ENCODE peak calls at places on chromosome 5, in eight cellular contexts. C, L, A, X, J, I, W and M are unnamed samples. For H3K4me1, the result is how much of the 10 kb centered on the place peaks cover.

GRCh38 chr5:150144211-150144801 is 11.3 kb downstream of the PDGFRB start:
- DNase-seq in C (peak), L (no peak), A (peak), X (peak), J (peak), I (peak), W (no peak), M (peak)

GRCh38 chr5:107567901-107568671 is 102.7 kb downstream of the EFNA5 start:
- DNase-seq in C (no peak), L (no peak), A (no peak), X (no peak), J (no peak), I (no peak), W (no peak), M (no peak)

GRCh38 chr5:37814699-37815098 is 25.1 kb downstream of the GDNF start:
- DNase-seq in C (peak), L (no peak), A (no peak), X (no peak), J (no peak), I (no peak), W (no peak), M (no peak)

GRCh38 chr5:62043289-62044274 is 262.4 kb upstream of the KIF2A start:
- DNase-seq in C (no peak), L (no peak), A (no peak), X (no peak), J (no peak), I (no peak), W (no peak), M (no peak)

GRCh38 chr5:172076783-172077244 is 70.4 kb upstream of the FBXW11 start:
- DNase-seq in C (peak), L (no peak), A (no peak), X (no peak), J (no peak), I (no peak), W (no peak), M (no peak)

GRCh38 chr5:34048143-34048542 is 5.1 kb upstream of the C1QTNF3 start:
- DNase-seq in C (no peak), L (no peak), A (no peak), X (no peak), J (no peak), I (no peak), W (no peak), M (no peak)

GRCh38 chr5:128163991-128164390 is 80.4 kb downstream of the SLC12A2 start:
- DNase-seq in C (peak), L (no peak), A (no peak), X (no peak), J (no peak), I (no peak), W (no peak), M (no peak)

GRCh38 chr5:10585120-10585915 is 21.4 kb downstream of the ANKRD33B start:
- DNase-seq in C (no peak), L (no peak), A (no peak), X (no peak), J (no peak), I (no peak), W (no peak), M (no peak)

GRCh38 chr5:173201636-173202265 is 33.3 kb downstream of the NKX2-5 start:
- DNase-seq in C (peak), L (peak), A (peak), X (no peak), J (no peak), I (no peak), W (peak), M (no peak)

GRCh38 chr5:80238078-80238477 is 17.8 kb downstream of the SERINC5 start:
- DNase-seq in C (no peak), L (no peak), A (no peak), X (no peak), J (no peak), I (no peak), W (no peak), M (no peak)

GRCh38 chr5:80237243-80237642 is 18.6 kb downstream of the SERINC5 start:
- DNase-seq in C (no peak), L (no peak), A (no peak), X (no peak), J (no peak), I (no peak), W (no peak), M (no peak)

GRCh38 chr5:80231693-80232092 is 24.2 kb downstream of the SERINC5 start:
- DNase-seq in C (no peak), L (no peak), A (no peak), X (no peak), J (no peak), I (no peak), W (no peak), M (no peak)

GRCh38 chr5:80231243-80231642 is 24.6 kb downstream of the SERINC5 start:
- DNase-seq in C (peak), L (no peak), A (peak), X (no peak), J (no peak), I (no peak), W (peak), M (no peak)

GRCh38 chr5:80234311-80234948 is 21.4 kb downstream of the SERINC5 start:
- DNase-seq in C (no peak), L (no peak), A (no peak), X (no peak), J (no peak), I (no peak), W (no peak), M (no peak)
- H3K4me1 ChIP-seq in C (under half), L (under half), A (under half), X (under half), J (under half), I (under half), W (under half), M (under half)

GRCh38 chr5:132662004-132662401 is 4.0 kb downstream of the IL13 start:
- DNase-seq in C (no peak), L (no peak), A (no peak), X (no peak), J (no peak), I (no peak), W (no peak), M (no peak)
- TF ChIP-seq POLR2A in C (no peak), L (no peak), A (no peak), X (no peak), J (no peak), I (no peak), W (no peak), M (no peak)

GRCh38 chr5:160567031-160567705 is 145.5 kb downstream of the PTTG1 start:
- DNase-seq in C (no peak), L (no peak), A (no peak), X (no peak), J (no peak), I (no peak), W (no peak), M (no peak)
- H3K4me3 ChIP-seq in C (no peak), L (no peak), A (no peak), X (no peak), J (no peak), I (no peak), W (no peak), M (no peak)

GRCh38 chr5:17239953-17240352 is 22.5 kb downstream of the BASP1 start:
- DNase-seq in C (no peak), L (no peak), A (no peak), X (no peak), J (no peak), I (no peak), W (no peak), M (no peak)
- H3K4me1 ChIP-seq in C (under half), L (under half), A (under half), X (under half), J (under half), I (under half), W (half or more), M (under half)

GRCh38 chr5:41870621-41871048 is 410 bp upstream of the OXCT1 start:
- DNase-seq in C (no peak), L (no peak), A (no peak), X (no peak), J (no peak), I (no peak), W (no peak), M (no peak)

GRCh38 chr5:41871866-41872265 is 1.6 kb upstream of the OXCT1 start:
- DNase-seq in C (peak), L (no peak), A (peak), X (no peak), J (no peak), I (peak), W (no peak), M (peak)

GRCh38 chr5:41863871-41864486 is 6.2 kb downstream of the OXCT1 start:
- DNase-seq in C (peak), L (no peak), A (no peak), X (no peak), J (no peak), I (no peak), W (no peak), M (no peak)

GRCh38 chr5:41869739-41870620 is at the start of gene OXCT1:
- DNase-seq in C (peak), L (peak), A (peak), X (peak), J (peak), I (peak), W (peak), M (peak)

DNA sequence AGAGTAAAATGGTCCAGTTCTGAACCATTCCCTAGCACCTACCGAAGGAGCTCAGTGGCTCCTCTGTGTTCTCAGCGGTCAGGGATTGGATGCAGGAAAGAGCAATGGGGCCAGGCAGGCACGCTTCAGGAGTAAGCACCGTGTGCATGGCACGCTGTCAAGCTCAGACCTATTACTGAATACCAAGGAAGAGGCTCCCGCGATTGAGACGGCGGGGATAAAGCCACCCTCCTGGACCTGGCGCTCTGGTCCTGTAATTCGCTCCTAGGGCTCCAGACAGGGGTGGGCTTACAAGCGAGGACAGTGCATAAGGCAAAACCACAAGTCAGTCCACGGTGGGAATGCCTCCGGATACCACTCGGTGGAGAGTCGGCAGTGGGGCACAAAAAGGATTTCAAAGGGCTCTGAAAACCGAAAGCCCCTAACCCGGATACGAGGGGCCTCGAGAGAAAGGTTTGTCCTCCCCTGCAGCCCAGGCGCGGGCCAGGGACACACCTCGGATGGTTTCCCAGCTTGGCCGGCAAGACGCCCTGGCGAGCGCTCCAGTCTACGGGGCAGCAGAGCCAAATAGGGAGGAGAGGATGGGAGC is 981 bp downstream of the OXCT1 start:
- DNase-seq in C (peak), L (no peak), A (peak), X (peak), J (peak), I (peak), W (no peak), M (no peak)
- TF ChIP-seq POLR2A in C (no peak), L (no peak), A (no peak), X (no peak), J (no peak), I (no peak), W (no peak), M (no peak)

GRCh38 chr5:119271758-119272730 is 83.8 kb upstream of the TNFAIP8 start:
- DNase-seq in C (no peak), L (no peak), A (no peak), X (no peak), J (no peak), I (no peak), W (no peak), M (no peak)
- H3K4me3 ChIP-seq in C (no peak), L (no peak), A (no peak), X (no peak), J (no peak), I (no peak), W (no peak), M (no peak)

GRCh38 chr5:158753354-158753753 is 346.4 kb downstream of the EBF1 start:
- DNase-seq in C (no peak), L (no peak), A (no peak), X (no peak), J (no peak), I (no peak), W (no peak), M (no peak)

GRCh38 chr5:158755221-158755620 is 344.5 kb downstream of the EBF1 start:
- DNase-seq in C (no peak), L (no peak), A (no peak), X (no peak), J (no peak), I (no peak), W (no peak), M (no peak)

GRCh38 chr5:158756873-158757272 is 342.8 kb downstream of the EBF1 start:
- DNase-seq in C (no peak), L (no peak), A (no peak), X (no peak), J (no peak), I (no peak), W (no peak), M (no peak)

GRCh38 chr5:158754018-158754514 is 345.6 kb downstream of the EBF1 start:
- DNase-seq in C (peak), L (no peak), A (no peak), X (no peak), J (no peak), I (no peak), W (peak), M (no peak)

GRCh38 chr5:158755971-158756370 is 343.7 kb downstream of the EBF1 start:
- DNase-seq in C (no peak), L (no peak), A (no peak), X (no peak), J (no peak), I (no peak), W (no peak), M (no peak)
- H3K4me1 ChIP-seq in C (under half), L (under half), A (under half), X (under half), J (under half), I (under half), W (under half), M (under half)